ENCODE peak calls at places on chromosomes 13 and 19, in five cellular contexts. D, T, Z, R and C are unnamed samples.

GRCh38 chr13:33009019-33009418 is 7.2 kb upstream of the KL start:
- DNase-seq in D (no peak), T (no peak), Z (no peak), R (no peak), C (no peak)

GRCh38 chr13:48000559-48001126 is 430 bp downstream of the SUCLA2 start:
- DNase-seq in D (peak), T (no peak), Z (no peak), R (no peak), C (no peak)

GRCh38 chr13:45544520-45544919 is 71.0 kb downstream of the ERICH6B start:
- DNase-seq in D (no peak), T (no peak), Z (no peak), R (no peak), C (no peak)

GRCh38 chr13:65946387-65946786 is 1283.7 kb downstream of the PCDH9 start:
- DNase-seq in D (no peak), T (no peak), Z (no peak), R (no peak), C (no peak)

GRCh38 chr13:30666113-30666512 is 48.4 kb downstream of the USPL1 start:
- DNase-seq in D (no peak), T (no peak), Z (no peak), R (no peak), C (no peak)

GRCh38 chr19:43527860-43528622 is 1.0 kb upstream of the ETHE1 start:
- DNase-seq in D (peak), T (peak), Z (no peak), R (peak), C (no peak)

GRCh38 chr19:2547721-2548120 is 71.8 kb downstream of the GADD45B start:
- DNase-seq in D (no peak), T (no peak), Z (no peak), R (no peak), C (no peak)

GRCh38 chr19:49533551-49534488 is 6.0 kb downstream of the RCN3 start:
- DNase-seq in D (peak), T (peak), Z (no peak), R (no peak), C (peak)

GRCh38 chr19:2315818-2316353 is 7.9 kb upstream of the LINGO3 start:
- DNase-seq in D (peak), T (no peak), Z (no peak), R (peak), C (no peak)

GRCh38 chr13:34748078-34748477 is 194.0 kb upstream of the NBEA start:
- DNase-seq in D (no peak), T (no peak), Z (no peak), R (no peak), C (no peak)

GRCh38 chr13:46627462-46627861 is 74.5 kb downstream of the LRCH1 start:
- DNase-seq in D (no peak), T (no peak), Z (no peak), R (no peak), C (no peak)

GRCh38 chr13:80276371-80277289 is 64.3 kb downstream of the SPRY2 start:
- DNase-seq in D (no peak), T (no peak), Z (no peak), R (no peak), C (no peak)

GRCh38 chr19:37778613-37779138 is 710 bp downstream of the ZNF573 start:
- DNase-seq in D (no peak), T (no peak), Z (no peak), R (no peak), C (no peak)

GRCh38 chr19:4583961-4584669 is 24.6 kb upstream of the SEMA6B start:
- DNase-seq in D (peak), T (peak), Z (no peak), R (no peak), C (no peak)

GRCh38 chr13:112825071-112825470 is 135.2 kb downstream of the ATP11A start:
- DNase-seq in D (no peak), T (no peak), Z (no peak), R (no peak), C (no peak)

GRCh38 chr19:20307127-20307526 is 140.1 kb downstream of the ZNF486 start:
- DNase-seq in D (no peak), T (no peak), Z (no peak), R (no peak), C (no peak)